ENCODE peak calls at places on chromosome 13, in eight cellular contexts. V, E, S, Q, A, M, F and H are unnamed samples.

GRCh38 chr13:104140557-104140956 is 1074.3 kb upstream of the SLC10A2 start:
- DNase-seq in S (no peak), E (no peak), V (no peak), A (no peak), Q (no peak), F (no peak), M (no peak), H (no peak)

GRCh38 chr13:28355046-28355821 is 139.7 kb downstream of the FLT1 start:
- DNase-seq in A (no peak), S (no peak), M (no peak), E (no peak), Q (no peak), F (no peak), V (no peak), H (no peak)

GRCh38 chr13:20672772-20673171 is 30.7 kb upstream of the IL17D start:
- DNase-seq in E (no peak), V (peak; percentile 6), A (no peak), F (no peak), Q (no peak), M (no peak), S (no peak), H (no peak)

GRCh38 chr13:82477436-82477835 is 1404.8 kb downstream of the SLITRK1 start:
- DNase-seq in M (no peak), Q (peak; percentile 80), E (no peak), V (no peak), S (peak; percentile 0), F (no peak), A (no peak), H (no peak)

GRCh38 chr13:41694902-41695301 is 237.6 kb downstream of the RGCC start:
- DNase-seq in F (no peak), E (peak; percentile 40), Q (no peak), S (peak; percentile 61), M (peak; percentile 29), V (peak; percentile 70), A (peak; percentile 96), H (no peak)

GRCh38 chr13:113448545-113448884 is 4.8 kb downstream of the ADPRHL1 start:
- DNase-seq in F (no peak), S (peak; percentile 57), V (no peak), A (no peak), M (no peak), E (no peak), Q (no peak), H (no peak)

GRCh38 chr13:98706446-98707110 is 45.9 kb downstream of the SLC15A1 start:
- DNase-seq in S (no peak), E (no peak), M (no peak), V (no peak), F (no peak), A (peak; percentile 4), Q (no peak), H (no peak)

GRCh38 chr13:83333614-83334388 is 548.5 kb downstream of the SLITRK1 start:
- DNase-seq in A (no peak), M (no peak), F (no peak), S (no peak), Q (no peak), V (no peak), E (no peak), H (no peak)

GRCh38 chr13:31638577-31638976 is 100.7 kb upstream of the RXFP2 start:
- DNase-seq in F (no peak), V (peak; percentile 29), Q (no peak), A (peak; percentile 6), E (peak; percentile 44), S (no peak), M (no peak), H (no peak)

GRCh38 chr13:74306496-74306895 is 172.3 kb upstream of the KLF12 start:
- DNase-seq in F (no peak), V (no peak), Q (peak; percentile 35), A (peak; percentile 36), E (no peak), M (no peak), S (no peak), H (no peak)

GRCh38 chr13:112325941-112326645 is 50.1 kb upstream of the SPACA7 start:
- DNase-seq in M (no peak), F (no peak), Q (no peak), E (no peak), S (peak; percentile 19), V (no peak), A (no peak), H (no peak)